ENCODE peak calls at places on chromosome 14, in seven cellular contexts. One of them, this sample, is unnamed.

GRCh38 chr14:97106166-97106565 is 309.0 kb downstream of the VRK1 start:
- DNase-seq in HT1080: no peak
- DNase-seq in AG08396: no peak
- DNase-seq in amniotic stem cell: no peak
- DNase-seq in stimulated activated CD4-positive, alpha-beta T cell treated with anti-CD3 and anti-CD28 coated beads, Interleukin-1b, Interleukin-23, amount 100 ng/mL, for 4 hours: no peak
- DNase-seq in GM12892: peak
- DNase-seq in stimulated activated CD8-positive, alpha-beta memory T cell treated with anti-CD3 and anti-CD28 coated beads, Interleukin-4, amount 100 ng/mL, for 48 hours: no peak
- DNase-seq in this sample: no peak

GRCh38 chr14:74638066-74638465 is 26.0 kb upstream of the LTBP2 start:
- DNase-seq in GM12892: no peak
- DNase-seq in stimulated activated CD4-positive, alpha-beta T cell treated with anti-CD3 and anti-CD28 coated beads, Interleukin-1b, Interleukin-23, amount 100 ng/mL, for 4 hours: no peak
- DNase-seq in stimulated activated CD8-positive, alpha-beta memory T cell treated with anti-CD3 and anti-CD28 coated beads, Interleukin-4, amount 100 ng/mL, for 48 hours: no peak
- DNase-seq in HT1080: no peak
- DNase-seq in amniotic stem cell: no peak
- DNase-seq in AG08396: no peak
- DNase-seq in this sample: no peak

GRCh38 chr14:102029956-102030355 is 56.9 kb downstream of the HSP90AA1 start:
- DNase-seq in amniotic stem cell: no peak
- DNase-seq in AG08396: peak
- DNase-seq in stimulated activated CD8-positive, alpha-beta memory T cell treated with anti-CD3 and anti-CD28 coated beads, Interleukin-4, amount 100 ng/mL, for 48 hours: no peak
- DNase-seq in GM12892: no peak
- DNase-seq in HT1080: no peak
- DNase-seq in stimulated activated CD4-positive, alpha-beta T cell treated with anti-CD3 and anti-CD28 coated beads, Interleukin-1b, Interleukin-23, amount 100 ng/mL, for 4 hours: no peak
- DNase-seq in this sample: no peak

GRCh38 chr14:58746261-58746660 is 108.5 kb downstream of the DACT1 start:
- DNase-seq in HT1080: peak
- DNase-seq in amniotic stem cell: no peak
- DNase-seq in stimulated activated CD4-positive, alpha-beta T cell treated with anti-CD3 and anti-CD28 coated beads, Interleukin-1b, Interleukin-23, amount 100 ng/mL, for 4 hours: no peak
- DNase-seq in stimulated activated CD8-positive, alpha-beta memory T cell treated with anti-CD3 and anti-CD28 coated beads, Interleukin-4, amount 100 ng/mL, for 48 hours: no peak
- DNase-seq in AG08396: no peak
- DNase-seq in GM12892: no peak
- DNase-seq in this sample: no peak

GRCh38 chr14:82403972-82404371 is 870.3 kb upstream of the SEL1L start:
- DNase-seq in stimulated activated CD8-positive, alpha-beta memory T cell treated with anti-CD3 and anti-CD28 coated beads, Interleukin-4, amount 100 ng/mL, for 48 hours: no peak
- DNase-seq in AG08396: no peak
- DNase-seq in GM12892: no peak
- DNase-seq in HT1080: no peak
- DNase-seq in amniotic stem cell: no peak
- DNase-seq in stimulated activated CD4-positive, alpha-beta T cell treated with anti-CD3 and anti-CD28 coated beads, Interleukin-1b, Interleukin-23, amount 100 ng/mL, for 4 hours: no peak
- DNase-seq in this sample: no peak

GRCh38 chr14:65073605-65074201 is 28.6 kb downstream of the MAX start:
- DNase-seq in AG08396: no peak
- DNase-seq in stimulated activated CD4-positive, alpha-beta T cell treated with anti-CD3 and anti-CD28 coated beads, Interleukin-1b, Interleukin-23, amount 100 ng/mL, for 4 hours: no peak
- DNase-seq in GM12892: no peak
- DNase-seq in HT1080: no peak
- DNase-seq in stimulated activated CD8-positive, alpha-beta memory T cell treated with anti-CD3 and anti-CD28 coated beads, Interleukin-4, amount 100 ng/mL, for 48 hours: no peak
- DNase-seq in amniotic stem cell: no peak
- DNase-seq in this sample: no peak

GRCh38 chr14:71321556-71322315 is 414.5 kb downstream of the PCNX1 start:
- DNase-seq in GM12892: no peak
- DNase-seq in stimulated activated CD4-positive, alpha-beta T cell treated with anti-CD3 and anti-CD28 coated beads, Interleukin-1b, Interleukin-23, amount 100 ng/mL, for 4 hours: no peak
- DNase-seq in amniotic stem cell: peak
- DNase-seq in AG08396: peak
- DNase-seq in stimulated activated CD8-positive, alpha-beta memory T cell treated with anti-CD3 and anti-CD28 coated beads, Interleukin-4, amount 100 ng/mL, for 48 hours: no peak
- DNase-seq in HT1080: peak
- DNase-seq in this sample: no peak

GRCh38 chr14:70665448-70666363 is 24.0 kb downstream of the TTC9 start:
- DNase-seq in stimulated activated CD8-positive, alpha-beta memory T cell treated with anti-CD3 and anti-CD28 coated beads, Interleukin-4, amount 100 ng/mL, for 48 hours: no peak
- DNase-seq in HT1080: peak
- DNase-seq in GM12892: peak
- DNase-seq in stimulated activated CD4-positive, alpha-beta T cell treated with anti-CD3 and anti-CD28 coated beads, Interleukin-1b, Interleukin-23, amount 100 ng/mL, for 4 hours: no peak
- DNase-seq in AG08396: no peak
- DNase-seq in amniotic stem cell: no peak
- DNase-seq in this sample: no peak

GRCh38 chr14:105257464-105257863 is 9.1 kb downstream of the BTBD6 start:
- DNase-seq in amniotic stem cell: no peak
- DNase-seq in GM12892: no peak
- DNase-seq in HT1080: no peak
- DNase-seq in AG08396: no peak
- DNase-seq in stimulated activated CD8-positive, alpha-beta memory T cell treated with anti-CD3 and anti-CD28 coated beads, Interleukin-4, amount 100 ng/mL, for 48 hours: no peak
- DNase-seq in stimulated activated CD4-positive, alpha-beta T cell treated with anti-CD3 and anti-CD28 coated beads, Interleukin-1b, Interleukin-23, amount 100 ng/mL, for 4 hours: no peak
- DNase-seq in this sample: no peak

GRCh38 chr14:36214476-36215216 is 38.1 kb upstream of the PTCSC3 start:
- DNase-seq in GM12892: no peak
- DNase-seq in stimulated activated CD4-positive, alpha-beta T cell treated with anti-CD3 and anti-CD28 coated beads, Interleukin-1b, Interleukin-23, amount 100 ng/mL, for 4 hours: no peak
- DNase-seq in stimulated activated CD8-positive, alpha-beta memory T cell treated with anti-CD3 and anti-CD28 coated beads, Interleukin-4, amount 100 ng/mL, for 48 hours: no peak
- DNase-seq in AG08396: no peak
- DNase-seq in amniotic stem cell: no peak
- DNase-seq in HT1080: no peak
- DNase-seq in this sample: no peak

GRCh38 chr14:106291626-106292025 is 765.2 kb downstream of the TMEM121 start:
- DNase-seq in amniotic stem cell: no peak
- DNase-seq in stimulated activated CD8-positive, alpha-beta memory T cell treated with anti-CD3 and anti-CD28 coated beads, Interleukin-4, amount 100 ng/mL, for 48 hours: no peak
- DNase-seq in GM12892: no peak
- DNase-seq in stimulated activated CD4-positive, alpha-beta T cell treated with anti-CD3 and anti-CD28 coated beads, Interleukin-1b, Interleukin-23, amount 100 ng/mL, for 4 hours: no peak
- DNase-seq in HT1080: no peak
- DNase-seq in AG08396: no peak
- DNase-seq in this sample: no peak

GRCh38 chr14:64788706-64789105 is 84.5 kb downstream of the PLEKHG3 start:
- DNase-seq in AG08396: peak
- DNase-seq in stimulated activated CD8-positive, alpha-beta memory T cell treated with anti-CD3 and anti-CD28 coated beads, Interleukin-4, amount 100 ng/mL, for 48 hours: no peak
- DNase-seq in HT1080: peak
- DNase-seq in amniotic stem cell: peak
- DNase-seq in GM12892: no peak
- DNase-seq in stimulated activated CD4-positive, alpha-beta T cell treated with anti-CD3 and anti-CD28 coated beads, Interleukin-1b, Interleukin-23, amount 100 ng/mL, for 4 hours: no peak
- DNase-seq in this sample: no peak

GRCh38 chr14:22606380-22606779 is 8.3 kb downstream of the ABHD4 start:
- DNase-seq in HT1080: no peak
- DNase-seq in GM12892: no peak
- DNase-seq in stimulated activated CD8-positive, alpha-beta memory T cell treated with anti-CD3 and anti-CD28 coated beads, Interleukin-4, amount 100 ng/mL, for 48 hours: no peak
- DNase-seq in amniotic stem cell: no peak
- DNase-seq in AG08396: no peak
- DNase-seq in stimulated activated CD4-positive, alpha-beta T cell treated with anti-CD3 and anti-CD28 coated beads, Interleukin-1b, Interleukin-23, amount 100 ng/mL, for 4 hours: no peak
- DNase-seq in this sample: no peak

GRCh38 chr14:26286806-26287205 is 311.0 kb downstream of the NOVA1 start:
- DNase-seq in AG08396: no peak
- DNase-seq in stimulated activated CD4-positive, alpha-beta T cell treated with anti-CD3 and anti-CD28 coated beads, Interleukin-1b, Interleukin-23, amount 100 ng/mL, for 4 hours: no peak
- DNase-seq in HT1080: no peak
- DNase-seq in GM12892: no peak
- DNase-seq in amniotic stem cell: no peak
- DNase-seq in stimulated activated CD8-positive, alpha-beta memory T cell treated with anti-CD3 and anti-CD28 coated beads, Interleukin-4, amount 100 ng/mL, for 48 hours: no peak
- DNase-seq in this sample: no peak

GRCh38 chr14:102086346-102086971 is 385 bp downstream of the HSP90AA1 start:
- DNase-seq in stimulated activated CD4-positive, alpha-beta T cell treated with anti-CD3 and anti-CD28 coated beads, Interleukin-1b, Interleukin-23, amount 100 ng/mL, for 4 hours: peak
- DNase-seq in HT1080: no peak
- DNase-seq in AG08396: peak
- DNase-seq in GM12892: no peak
- DNase-seq in stimulated activated CD8-positive, alpha-beta memory T cell treated with anti-CD3 and anti-CD28 coated beads, Interleukin-4, amount 100 ng/mL, for 48 hours: peak
- DNase-seq in amniotic stem cell: peak
- DNase-seq in this sample: peak

GRCh38 chr14:103535891-103536565 is 7.0 kb downstream of the TRMT61A start:
- DNase-seq in AG08396: no peak
- DNase-seq in GM12892: no peak
- DNase-seq in stimulated activated CD8-positive, alpha-beta memory T cell treated with anti-CD3 and anti-CD28 coated beads, Interleukin-4, amount 100 ng/mL, for 48 hours: no peak
- DNase-seq in amniotic stem cell: no peak
- DNase-seq in HT1080: no peak
- DNase-seq in stimulated activated CD4-positive, alpha-beta T cell treated with anti-CD3 and anti-CD28 coated beads, Interleukin-1b, Interleukin-23, amount 100 ng/mL, for 4 hours: no peak
- DNase-seq in this sample: no peak

GRCh38 chr14:53062856-53063255 is 90.3 kb downstream of the DDHD1 start:
- DNase-seq in AG08396: no peak
- DNase-seq in stimulated activated CD4-positive, alpha-beta T cell treated with anti-CD3 and anti-CD28 coated beads, Interleukin-1b, Interleukin-23, amount 100 ng/mL, for 4 hours: no peak
- DNase-seq in GM12892: no peak
- DNase-seq in amniotic stem cell: no peak
- DNase-seq in HT1080: no peak
- DNase-seq in stimulated activated CD8-positive, alpha-beta memory T cell treated with anti-CD3 and anti-CD28 coated beads, Interleukin-4, amount 100 ng/mL, for 48 hours: no peak
- DNase-seq in this sample: no peak

GRCh38 chr14:74510211-74510931 is 16.8 kb downstream of the ISCA2 start:
- DNase-seq in GM12892: no peak
- DNase-seq in AG08396: no peak
- DNase-seq in stimulated activated CD8-positive, alpha-beta memory T cell treated with anti-CD3 and anti-CD28 coated beads, Interleukin-4, amount 100 ng/mL, for 48 hours: no peak
- DNase-seq in HT1080: peak
- DNase-seq in stimulated activated CD4-positive, alpha-beta T cell treated with anti-CD3 and anti-CD28 coated beads, Interleukin-1b, Interleukin-23, amount 100 ng/mL, for 4 hours: no peak
- DNase-seq in amniotic stem cell: no peak
- DNase-seq in this sample: no peak

GRCh38 chr14:53041067-53041466 is 90.2 kb upstream of the FERMT2 start:
- DNase-seq in amniotic stem cell: no peak
- DNase-seq in GM12892: no peak
- DNase-seq in AG08396: no peak
- DNase-seq in stimulated activated CD8-positive, alpha-beta memory T cell treated with anti-CD3 and anti-CD28 coated beads, Interleukin-4, amount 100 ng/mL, for 48 hours: no peak
- DNase-seq in stimulated activated CD4-positive, alpha-beta T cell treated with anti-CD3 and anti-CD28 coated beads, Interleukin-1b, Interleukin-23, amount 100 ng/mL, for 4 hours: no peak
- DNase-seq in HT1080: no peak
- DNase-seq in this sample: no peak

GRCh38 chr14:57435923-57436322 is 45.5 kb downstream of the NAA30 start:
- DNase-seq in GM12892: no peak
- DNase-seq in AG08396: no peak
- DNase-seq in amniotic stem cell: no peak
- DNase-seq in stimulated activated CD8-positive, alpha-beta memory T cell treated with anti-CD3 and anti-CD28 coated beads, Interleukin-4, amount 100 ng/mL, for 48 hours: no peak
- DNase-seq in stimulated activated CD4-positive, alpha-beta T cell treated with anti-CD3 and anti-CD28 coated beads, Interleukin-1b, Interleukin-23, amount 100 ng/mL, for 4 hours: no peak
- DNase-seq in HT1080: no peak
- DNase-seq in this sample: no peak

GRCh38 chr14:74510955-74511354 is 17.4 kb downstream of the ISCA2 start:
- DNase-seq in stimulated activated CD8-positive, alpha-beta memory T cell treated with anti-CD3 and anti-CD28 coated beads, Interleukin-4, amount 100 ng/mL, for 48 hours: no peak
- DNase-seq in GM12892: no peak
- DNase-seq in AG08396: peak
- DNase-seq in stimulated activated CD4-positive, alpha-beta T cell treated with anti-CD3 and anti-CD28 coated beads, Interleukin-1b, Interleukin-23, amount 100 ng/mL, for 4 hours: no peak
- DNase-seq in amniotic stem cell: peak
- DNase-seq in HT1080: peak
- DNase-seq in this sample: no peak

GRCh38 chr14:104355101-104355691 is 216.8 kb downstream of the KIF26A start:
- DNase-seq in stimulated activated CD4-positive, alpha-beta T cell treated with anti-CD3 and anti-CD28 coated beads, Interleukin-1b, Interleukin-23, amount 100 ng/mL, for 4 hours: no peak
- DNase-seq in HT1080: no peak
- DNase-seq in stimulated activated CD8-positive, alpha-beta memory T cell treated with anti-CD3 and anti-CD28 coated beads, Interleukin-4, amount 100 ng/mL, for 48 hours: no peak
- DNase-seq in AG08396: no peak
- DNase-seq in amniotic stem cell: no peak
- DNase-seq in GM12892: no peak
- DNase-seq in this sample: no peak

GRCh38 chr14:46140445-46140844 is 511.1 kb downstream of the RPL10L start:
- DNase-seq in amniotic stem cell: no peak
- DNase-seq in stimulated activated CD4-positive, alpha-beta T cell treated with anti-CD3 and anti-CD28 coated beads, Interleukin-1b, Interleukin-23, amount 100 ng/mL, for 4 hours: no peak
- DNase-seq in AG08396: no peak
- DNase-seq in GM12892: no peak
- DNase-seq in stimulated activated CD8-positive, alpha-beta memory T cell treated with anti-CD3 and anti-CD28 coated beads, Interleukin-4, amount 100 ng/mL, for 48 hours: no peak
- DNase-seq in HT1080: peak
- DNase-seq in this sample: no peak

GRCh38 chr14:91906374-91906773 is 39.0 kb upstream of the TC2N start:
- DNase-seq in amniotic stem cell: no peak
- DNase-seq in AG08396: no peak
- DNase-seq in GM12892: no peak
- DNase-seq in stimulated activated CD8-positive, alpha-beta memory T cell treated with anti-CD3 and anti-CD28 coated beads, Interleukin-4, amount 100 ng/mL, for 48 hours: no peak
- DNase-seq in stimulated activated CD4-positive, alpha-beta T cell treated with anti-CD3 and anti-CD28 coated beads, Interleukin-1b, Interleukin-23, amount 100 ng/mL, for 4 hours: no peak
- DNase-seq in HT1080: no peak
- DNase-seq in this sample: no peak

GRCh38 chr14:104392396-104393198 is 187.0 kb upstream of the C14orf180 start:
- DNase-seq in AG08396: no peak
- DNase-seq in amniotic stem cell: no peak
- DNase-seq in HT1080: no peak
- DNase-seq in stimulated activated CD8-positive, alpha-beta memory T cell treated with anti-CD3 and anti-CD28 coated beads, Interleukin-4, amount 100 ng/mL, for 48 hours: peak
- DNase-seq in stimulated activated CD4-positive, alpha-beta T cell treated with anti-CD3 and anti-CD28 coated beads, Interleukin-1b, Interleukin-23, amount 100 ng/mL, for 4 hours: no peak
- DNase-seq in GM12892: no peak
- DNase-seq in this sample: no peak

GRCh38 chr14:66405158-66405557 is 81.0 kb upstream of the CCDC196 start:
- DNase-seq in GM12892: no peak
- DNase-seq in amniotic stem cell: no peak
- DNase-seq in AG08396: no peak
- DNase-seq in HT1080: peak
- DNase-seq in stimulated activated CD4-positive, alpha-beta T cell treated with anti-CD3 and anti-CD28 coated beads, Interleukin-1b, Interleukin-23, amount 100 ng/mL, for 4 hours: no peak
- DNase-seq in stimulated activated CD8-positive, alpha-beta memory T cell treated with anti-CD3 and anti-CD28 coated beads, Interleukin-4, amount 100 ng/mL, for 48 hours: no peak
- DNase-seq in this sample: no peak

GRCh38 chr14:56297449-56297848 is 179.2 kb downstream of the PELI2 start:
- DNase-seq in stimulated activated CD4-positive, alpha-beta T cell treated with anti-CD3 and anti-CD28 coated beads, Interleukin-1b, Interleukin-23, amount 100 ng/mL, for 4 hours: no peak
- DNase-seq in AG08396: no peak
- DNase-seq in HT1080: no peak
- DNase-seq in stimulated activated CD8-positive, alpha-beta memory T cell treated with anti-CD3 and anti-CD28 coated beads, Interleukin-4, amount 100 ng/mL, for 48 hours: no peak
- DNase-seq in amniotic stem cell: no peak
- DNase-seq in GM12892: no peak
- DNase-seq in this sample: no peak

GRCh38 chr14:51595831-51596472 is 55.8 kb upstream of the FRMD6 start:
- DNase-seq in GM12892: no peak
- DNase-seq in stimulated activated CD4-positive, alpha-beta T cell treated with anti-CD3 and anti-CD28 coated beads, Interleukin-1b, Interleukin-23, amount 100 ng/mL, for 4 hours: no peak
- DNase-seq in stimulated activated CD8-positive, alpha-beta memory T cell treated with anti-CD3 and anti-CD28 coated beads, Interleukin-4, amount 100 ng/mL, for 48 hours: no peak
- DNase-seq in amniotic stem cell: no peak
- DNase-seq in AG08396: no peak
- DNase-seq in HT1080: no peak
- DNase-seq in this sample: no peak

GRCh38 chr14:100731011-100731670 is 4.4 kb downstream of the DLK1 start:
- DNase-seq in GM12892: no peak
- DNase-seq in amniotic stem cell: no peak
- DNase-seq in HT1080: no peak
- DNase-seq in AG08396: no peak
- DNase-seq in stimulated activated CD4-positive, alpha-beta T cell treated with anti-CD3 and anti-CD28 coated beads, Interleukin-1b, Interleukin-23, amount 100 ng/mL, for 4 hours: no peak
- DNase-seq in stimulated activated CD8-positive, alpha-beta memory T cell treated with anti-CD3 and anti-CD28 coated beads, Interleukin-4, amount 100 ng/mL, for 48 hours: no peak
- DNase-seq in this sample: no peak

GRCh38 chr14:41817626-41818025 is 210.9 kb downstream of the LRFN5 start:
- DNase-seq in stimulated activated CD4-positive, alpha-beta T cell treated with anti-CD3 and anti-CD28 coated beads, Interleukin-1b, Interleukin-23, amount 100 ng/mL, for 4 hours: no peak
- DNase-seq in AG08396: no peak
- DNase-seq in stimulated activated CD8-positive, alpha-beta memory T cell treated with anti-CD3 and anti-CD28 coated beads, Interleukin-4, amount 100 ng/mL, for 48 hours: no peak
- DNase-seq in HT1080: no peak
- DNase-seq in amniotic stem cell: no peak
- DNase-seq in GM12892: no peak
- DNase-seq in this sample: no peak

GRCh38 chr14:56211844-56212243 is 93.6 kb downstream of the PELI2 start:
- DNase-seq in GM12892: no peak
- DNase-seq in stimulated activated CD8-positive, alpha-beta memory T cell treated with anti-CD3 and anti-CD28 coated beads, Interleukin-4, amount 100 ng/mL, for 48 hours: no peak
- DNase-seq in AG08396: no peak
- DNase-seq in amniotic stem cell: no peak
- DNase-seq in HT1080: no peak
- DNase-seq in stimulated activated CD4-positive, alpha-beta T cell treated with anti-CD3 and anti-CD28 coated beads, Interleukin-1b, Interleukin-23, amount 100 ng/mL, for 4 hours: no peak
- DNase-seq in this sample: no peak

GRCh38 chr14:36647827-36648753 is 13.6 kb upstream of the PAX9 start:
- DNase-seq in GM12892: no peak
- DNase-seq in HT1080: peak
- DNase-seq in amniotic stem cell: no peak
- DNase-seq in stimulated activated CD8-positive, alpha-beta memory T cell treated with anti-CD3 and anti-CD28 coated beads, Interleukin-4, amount 100 ng/mL, for 48 hours: no peak
- DNase-seq in stimulated activated CD4-positive, alpha-beta T cell treated with anti-CD3 and anti-CD28 coated beads, Interleukin-1b, Interleukin-23, amount 100 ng/mL, for 4 hours: no peak
- DNase-seq in AG08396: peak
- DNase-seq in this sample: no peak

GRCh38 chr14:72904840-72905561 is 11.1 kb upstream of the DPF3 start:
- DNase-seq in GM12892: no peak
- DNase-seq in stimulated activated CD8-positive, alpha-beta memory T cell treated with anti-CD3 and anti-CD28 coated beads, Interleukin-4, amount 100 ng/mL, for 48 hours: peak
- DNase-seq in HT1080: peak
- DNase-seq in stimulated activated CD4-positive, alpha-beta T cell treated with anti-CD3 and anti-CD28 coated beads, Interleukin-1b, Interleukin-23, amount 100 ng/mL, for 4 hours: no peak
- DNase-seq in amniotic stem cell: peak
- DNase-seq in AG08396: peak
- DNase-seq in this sample: peak

GRCh38 chr14:84090837-84091236 is 1439.1 kb upstream of the FLRT2 start:
- DNase-seq in AG08396: no peak
- DNase-seq in amniotic stem cell: no peak
- DNase-seq in GM12892: no peak
- DNase-seq in HT1080: no peak
- DNase-seq in stimulated activated CD4-positive, alpha-beta T cell treated with anti-CD3 and anti-CD28 coated beads, Interleukin-1b, Interleukin-23, amount 100 ng/mL, for 4 hours: no peak
- DNase-seq in stimulated activated CD8-positive, alpha-beta memory T cell treated with anti-CD3 and anti-CD28 coated beads, Interleukin-4, amount 100 ng/mL, for 48 hours: no peak
- DNase-seq in this sample: no peak